ENCODE peak calls at places on chromosomes 2 and 18, in six cellular contexts. N, B, U, W, C and R are unnamed samples.

GRCh38 chr2:128435576-128436497 is 117.2 kb upstream of the HS6ST1 start:
- DNase-seq in U (no peak), B (no peak), N (no peak), C (peak; percentile 37), W (no peak), R (peak; percentile 86)

GRCh38 chr2:217858519-217859466 is 144.0 kb downstream of the TNS1 start:
- DNase-seq in U (no peak), C (no peak), W (peak; percentile 88), B (peak; percentile 93), N (peak; percentile 97), R (no peak)

GRCh38 chr2:241811209-241811951 is 2.4 kb downstream of the NEU4 start:
- DNase-seq in N (no peak), W (peak; percentile 81), B (no peak), C (no peak), U (no peak), R (peak; percentile 90)

GRCh38 chr2:182186132-182186735 is 200.6 kb downstream of the PPP1R1C start:
- DNase-seq in C (no peak), N (peak; percentile 57), B (peak; percentile 59), W (no peak), U (peak; percentile 66), R (no peak)

GRCh38 chr2:74849228-74849892 is 15.4 kb downstream of the HK2 start:
- DNase-seq in U (peak; percentile 66), B (no peak), C (no peak), W (peak; percentile 41), N (no peak), R (no peak)

GRCh38 chr2:49686291-49686690 is 532.0 kb upstream of the FSHR start:
- DNase-seq in W (no peak), U (no peak), B (no peak), C (no peak), N (no peak), R (no peak)

GRCh38 chr2:239246723-239247122 is 154.1 kb downstream of the HDAC4 start:
- DNase-seq in C (no peak), B (no peak), W (no peak), N (no peak), U (peak; percentile 42), R (no peak)

GRCh38 chr18:78741381-78742340 is 238.0 kb upstream of the SALL3 start:
- DNase-seq in N (no peak), U (no peak), B (no peak), C (no peak), W (no peak), R (no peak)

GRCh38 chr18:44949967-44950366 is 269.3 kb downstream of the SETBP1 start:
- DNase-seq in U (no peak), B (no peak), W (no peak), N (no peak), C (no peak), R (no peak)

GRCh38 chr2:157771234-157771633 is 104.9 kb downstream of the ACVR1 start:
- DNase-seq in W (no peak), B (no peak), C (no peak), U (no peak), N (no peak), R (no peak)

GRCh38 chr2:74658516-74658915 is 4.5 kb downstream of the SEMA4F start:
- DNase-seq in C (no peak), N (peak; percentile 88), W (no peak), U (no peak), B (peak; percentile 11), R (no peak)

GRCh38 chr2:171523969-171524401 is 1.7 kb downstream of the CYBRD1 start:
- DNase-seq in W (no peak), U (peak; percentile 83), C (no peak), B (peak; percentile 67), N (peak; percentile 60), R (no peak)

GRCh38 chr2:202024871-202025270 is 8.8 kb upstream of the FZD7 start:
- DNase-seq in C (no peak), W (no peak), B (no peak), N (no peak), U (no peak), R (no peak)

GRCh38 chr2:40450066-40450841 is 1.6 kb downstream of the SLC8A1 start:
- DNase-seq in W (peak; percentile 39), B (peak; percentile 32), C (no peak), N (peak; percentile 68), U (no peak), R (no peak)

GRCh38 chr2:149278146-149278878 is 52.1 kb upstream of the LYPD6 start:
- DNase-seq in B (no peak), W (no peak), N (no peak), U (no peak), C (no peak), R (no peak)

GRCh38 chr18:44763327-44763726 is 82.6 kb downstream of the SETBP1 start:
- DNase-seq in C (no peak), B (no peak), U (no peak), W (no peak), N (no peak), R (no peak)

GRCh38 chr2:73013941-73014340 is 57.6 kb downstream of the SFXN5 start:
- DNase-seq in B (peak; percentile 73), W (no peak), U (peak; percentile 49), N (peak; percentile 68), C (no peak), R (no peak)
- TF ChIP-seq CTCF in B (no peak), W (no peak), U (no peak), N (no peak), C (no peak), R (no peak)

GRCh38 chr2:30503007-30503691 is 56.1 kb downstream of the LCLAT1 start:
- DNase-seq in B (peak; percentile 39), W (no peak), U (no peak), C (no peak), N (no peak), R (no peak)
- TF ChIP-seq CTCF in B (peak; percentile 34), W (peak; percentile 42), U (no peak), C (peak; percentile 35), N (no peak), R (peak; percentile 71)

DNA sequence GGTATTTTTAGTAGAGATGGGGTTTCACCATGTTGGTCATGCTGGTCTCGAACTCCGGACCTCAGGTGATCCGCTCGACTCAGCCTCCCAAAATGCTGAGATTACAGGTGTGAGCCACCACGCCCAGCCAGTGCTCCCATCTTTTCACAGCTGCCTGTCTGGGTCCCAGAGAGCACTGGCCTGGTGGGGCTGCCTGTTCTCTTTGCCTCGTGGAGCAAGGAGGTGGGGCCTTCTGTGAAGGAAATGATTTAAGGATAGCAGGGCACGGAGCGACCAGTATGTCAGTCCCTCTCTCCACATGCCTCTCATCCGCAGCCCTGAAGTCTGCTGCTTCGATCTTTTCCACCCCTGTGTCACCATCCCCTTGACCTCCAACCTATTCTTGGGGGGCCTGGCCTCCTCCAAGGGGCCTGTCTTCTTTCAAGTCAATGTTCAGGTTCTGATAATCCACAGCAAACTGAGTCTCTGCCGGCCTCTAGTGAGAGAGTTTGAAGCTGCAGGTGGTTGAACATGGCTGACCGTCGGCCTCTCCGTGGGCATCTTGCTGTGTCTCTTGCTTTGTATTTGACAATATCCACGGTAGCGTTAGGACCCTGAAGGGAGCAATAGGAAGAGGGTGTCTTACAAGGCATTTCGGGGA is 28.2 kb upstream of the GIGYF2 start:
- DNase-seq in B (peak; percentile 71), C (no peak), N (peak; percentile 47), U (peak; percentile 27), W (no peak), R (no peak)
- TF ChIP-seq CTCF in B (peak; percentile 87), C (peak; percentile 51), N (peak; percentile 71), U (no peak), W (peak; percentile 68), R (peak; percentile 76)

GRCh38 chr18:66393463-66393862 is 210.4 kb downstream of the CDH19 start:
- DNase-seq in B (no peak), N (no peak), U (no peak), W (no peak), C (no peak), R (no peak)
- TF ChIP-seq CTCF in B (no peak), N (no peak), U (no peak), W (no peak), C (no peak), R (no peak)

GRCh38 chr2:101873543-101873942 is 118.2 kb upstream of the IL1R2 start:
- DNase-seq in N (peak; percentile 21), W (no peak), U (no peak), C (no peak), B (peak; percentile 38), R (no peak)
- TF ChIP-seq CTCF in N (no peak), W (peak; percentile 29), U (no peak), C (peak; percentile 31), B (peak; percentile 44), R (peak; percentile 76)

DNA sequence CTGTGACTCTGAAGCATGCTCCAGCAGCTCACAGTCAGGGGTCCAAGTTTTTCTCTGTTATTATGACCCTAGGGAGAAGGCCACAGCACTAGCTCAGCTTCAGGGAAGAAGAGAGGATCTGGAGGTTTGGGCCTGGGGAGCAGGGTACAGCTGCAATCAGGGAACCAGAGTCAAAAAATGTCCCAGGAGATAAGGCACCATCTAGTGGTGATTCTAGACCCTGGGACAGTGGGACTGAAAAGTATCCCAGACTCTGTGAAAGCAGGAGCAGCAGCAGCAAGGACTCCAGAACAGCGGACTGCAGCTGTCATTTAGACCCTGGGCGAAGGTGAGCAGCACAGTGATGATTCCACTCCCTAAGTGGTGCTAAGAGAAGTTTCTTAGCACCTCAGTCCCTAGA is 278.4 kb upstream of the DDX18 start:
- DNase-seq in B (no peak), U (peak; percentile 48), W (no peak), N (no peak), C (no peak), R (no peak)
- TF ChIP-seq CTCF in B (no peak), U (peak; percentile 38), W (peak; percentile 43), N (no peak), C (peak; percentile 57), R (peak; percentile 57)

DNA sequence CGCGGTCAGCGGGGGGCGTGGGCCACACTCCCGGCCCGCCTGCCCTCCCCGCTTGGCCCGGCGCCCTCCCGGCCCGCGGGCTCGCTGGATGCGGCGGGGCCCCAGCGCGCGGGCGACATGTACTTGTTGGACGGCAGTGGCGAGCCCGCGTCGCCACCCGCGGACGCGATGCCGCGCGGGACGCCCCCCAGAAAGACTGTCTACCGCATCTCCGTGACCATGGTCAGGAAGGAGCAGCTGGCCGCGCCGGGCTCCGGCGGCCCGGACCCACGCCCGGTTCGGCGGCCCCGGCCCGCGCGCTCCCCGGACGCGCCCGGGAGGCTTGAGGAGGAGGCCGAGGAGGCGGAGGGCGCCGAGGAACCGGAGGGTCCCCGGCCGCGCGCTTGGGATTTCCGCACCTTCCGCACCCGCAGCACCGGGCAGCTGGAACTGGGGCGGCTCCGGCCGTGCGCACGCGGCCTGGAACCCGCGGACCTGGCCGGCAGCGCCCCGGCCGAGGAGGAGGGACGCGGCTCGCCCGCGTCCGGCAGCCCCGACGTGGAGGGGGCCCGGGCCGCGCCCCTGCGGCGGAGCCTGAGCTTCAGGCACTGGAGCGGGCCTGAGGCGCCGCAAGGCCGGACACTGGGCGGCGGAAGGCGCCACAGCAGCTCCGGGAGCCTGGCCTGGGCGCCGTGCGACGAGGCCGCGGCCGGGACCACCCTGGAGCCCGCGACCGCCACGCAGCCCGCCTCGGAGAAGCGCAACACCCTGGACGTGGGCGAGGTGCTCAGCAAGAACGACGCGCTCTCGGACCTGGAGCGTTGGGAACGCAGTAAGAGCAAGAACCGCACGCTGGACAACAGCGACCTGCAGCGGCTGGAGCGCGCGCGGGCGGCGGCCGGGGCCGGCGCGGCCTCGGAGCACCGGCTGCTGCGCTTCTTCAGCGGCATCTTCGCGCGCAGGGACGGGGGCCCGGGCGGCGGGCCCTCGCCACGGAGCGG is 176.4 kb downstream of the AGAP1 start:
- DNase-seq in N (peak; percentile 93), W (peak; percentile 67), U (peak; percentile 62), C (no peak), B (peak; percentile 87), R (no peak)
- TF ChIP-seq CTCF in N (peak; percentile 40), W (peak; percentile 74), U (peak; percentile 44), C (peak; percentile 67), B (peak; percentile 55), R (peak; percentile 83)